ENCODE peak calls at places on chromosomes 1 and 21, in eight cellular contexts. One of them, this sample, is unnamed.

GRCh38 chr1:25773441-25774125 is 26.4 kb upstream of the SELENON start:
- DNase-seq in lower lobe of right lung: peak; percentile 55
- DNase-seq in activated CD4-positive, CD25-positive, alpha-beta regulatory T cell treated with anti-CD3 and anti-CD28 coated beads, Interleukin-2, amount 50 U/mL, for 16 hours: no peak
- DNase-seq in erythroblast: no peak
- DNase-seq in GM23248: peak; percentile 26
- DNase-seq in fibroblast of the conjunctiva: no peak
- DNase-seq in NCI-H1092: no peak
- DNase-seq in psoas muscle: no peak
- DNase-seq in this sample: peak; percentile 60

GRCh38 chr1:27968692-27969091 is 8.9 kb downstream of the XKR8 start:
- DNase-seq in NCI-H1092: no peak
- DNase-seq in GM23248: peak; percentile 97
- DNase-seq in psoas muscle: no peak
- DNase-seq in activated CD4-positive, CD25-positive, alpha-beta regulatory T cell treated with anti-CD3 and anti-CD28 coated beads, Interleukin-2, amount 50 U/mL, for 16 hours: no peak
- DNase-seq in fibroblast of the conjunctiva: peak; percentile 69
- DNase-seq in erythroblast: peak; percentile 15
- DNase-seq in lower lobe of right lung: no peak
- DNase-seq in this sample: peak; percentile 96

GRCh38 chr1:179976970-179977651 is 22.5 kb downstream of the CEP350 start:
- DNase-seq in activated CD4-positive, CD25-positive, alpha-beta regulatory T cell treated with anti-CD3 and anti-CD28 coated beads, Interleukin-2, amount 50 U/mL, for 16 hours: no peak
- DNase-seq in NCI-H1092: no peak
- DNase-seq in GM23248: no peak
- DNase-seq in erythroblast: no peak
- DNase-seq in lower lobe of right lung: no peak
- DNase-seq in psoas muscle: no peak
- DNase-seq in fibroblast of the conjunctiva: no peak
- DNase-seq in this sample: no peak

GRCh38 chr1:42282867-42283583 is 52.0 kb downstream of the FOXJ3 start:
- DNase-seq in fibroblast of the conjunctiva: no peak
- DNase-seq in psoas muscle: no peak
- DNase-seq in NCI-H1092: no peak
- DNase-seq in erythroblast: no peak
- DNase-seq in GM23248: peak; percentile 28
- DNase-seq in lower lobe of right lung: no peak
- DNase-seq in activated CD4-positive, CD25-positive, alpha-beta regulatory T cell treated with anti-CD3 and anti-CD28 coated beads, Interleukin-2, amount 50 U/mL, for 16 hours: no peak
- DNase-seq in this sample: peak; percentile 31

GRCh38 chr1:209045326-209046057 is 538.0 kb upstream of the CAMK1G start:
- DNase-seq in psoas muscle: no peak
- DNase-seq in activated CD4-positive, CD25-positive, alpha-beta regulatory T cell treated with anti-CD3 and anti-CD28 coated beads, Interleukin-2, amount 50 U/mL, for 16 hours: no peak
- DNase-seq in GM23248: peak; percentile 43
- DNase-seq in NCI-H1092: no peak
- DNase-seq in lower lobe of right lung: no peak
- DNase-seq in erythroblast: no peak
- DNase-seq in fibroblast of the conjunctiva: no peak
- DNase-seq in this sample: peak; percentile 58

GRCh38 chr1:54287176-54287650 is 87.2 kb downstream of the MRPL37 start:
- DNase-seq in fibroblast of the conjunctiva: peak; percentile 52
- DNase-seq in erythroblast: peak; percentile 47
- DNase-seq in lower lobe of right lung: peak; percentile 75
- DNase-seq in psoas muscle: peak; percentile 91
- DNase-seq in activated CD4-positive, CD25-positive, alpha-beta regulatory T cell treated with anti-CD3 and anti-CD28 coated beads, Interleukin-2, amount 50 U/mL, for 16 hours: no peak
- DNase-seq in GM23248: peak; percentile 83
- DNase-seq in NCI-H1092: no peak
- DNase-seq in this sample: peak; percentile 13

GRCh38 chr1:93042134-93042821 is 36.8 kb upstream of the MTF2 start:
- DNase-seq in lower lobe of right lung: no peak
- DNase-seq in activated CD4-positive, CD25-positive, alpha-beta regulatory T cell treated with anti-CD3 and anti-CD28 coated beads, Interleukin-2, amount 50 U/mL, for 16 hours: peak; percentile 12
- DNase-seq in fibroblast of the conjunctiva: no peak
- DNase-seq in NCI-H1092: no peak
- DNase-seq in erythroblast: no peak
- DNase-seq in GM23248: no peak
- DNase-seq in psoas muscle: no peak
- DNase-seq in this sample: peak; percentile 12

GRCh38 chr1:232684331-232685105 is 54.6 kb upstream of the SIPA1L2 start:
- DNase-seq in lower lobe of right lung: no peak
- DNase-seq in fibroblast of the conjunctiva: no peak
- DNase-seq in erythroblast: no peak
- DNase-seq in activated CD4-positive, CD25-positive, alpha-beta regulatory T cell treated with anti-CD3 and anti-CD28 coated beads, Interleukin-2, amount 50 U/mL, for 16 hours: no peak
- DNase-seq in NCI-H1092: no peak
- DNase-seq in psoas muscle: no peak
- DNase-seq in GM23248: peak; percentile 59
- DNase-seq in this sample: peak; percentile 36

GRCh38 chr21:33898546-33898945 is 17.1 kb downstream of the ATP5PO start:
- DNase-seq in NCI-H1092: no peak
- DNase-seq in lower lobe of right lung: no peak
- DNase-seq in GM23248: peak; percentile 18
- DNase-seq in erythroblast: no peak
- DNase-seq in psoas muscle: no peak
- DNase-seq in activated CD4-positive, CD25-positive, alpha-beta regulatory T cell treated with anti-CD3 and anti-CD28 coated beads, Interleukin-2, amount 50 U/mL, for 16 hours: no peak
- DNase-seq in fibroblast of the conjunctiva: no peak
- DNase-seq in this sample: no peak